ENCODE peak calls at places on chromosomes 5 and 9, in four cellular contexts. P is ascending aorta, F is colonic mucosa, Z is lower leg skin. D is an unnamed sample.
A peak's percentile ranks its signal among the peaks of the same experiment; 100 is the strongest.

GRCh38 chr9:87442451-87442850 is 55.2 kb upstream of the DAPK1 start:
- DNase-seq in Z (no peak), F (no peak), P (no peak), D (no peak)

GRCh38 chr9:136013116-136013515 is 51.9 kb upstream of the UBAC1 start:
- DNase-seq in P (no peak), Z (no peak), F (no peak), D (no peak)

GRCh38 chr5:14395411-14395810 is 186.2 kb upstream of the OTULINL start:
- DNase-seq in Z (no peak), F (no peak), P (no peak), D (no peak)

GRCh38 chr5:111774525-111774924 is 17.5 kb upstream of the NREP start:
- DNase-seq in P (no peak), Z (no peak), F (peak; percentile 67), D (peak; percentile 51)

GRCh38 chr9:61673664-61674381 is 484.0 kb downstream of the SPATA31A7 start:
- DNase-seq in Z (peak; percentile 79), P (no peak), F (no peak), D (no peak)

GRCh38 chr5:80975065-80975464 is 14.9 kb downstream of the RASGRF2 start:
- DNase-seq in P (no peak), Z (no peak), F (no peak), D (no peak)

GRCh38 chr9:109861499-109861898 is 81.5 kb downstream of the PALM2AKAP2 start:
- DNase-seq in Z (no peak), F (no peak), P (no peak), D (peak; percentile 89)

GRCh38 chr5:72226950-72227349 is 93.1 kb downstream of the MRPS27 start:
- DNase-seq in F (no peak), P (no peak), Z (no peak), D (no peak)

GRCh38 chr5:122741681-122742080 is 33.2 kb upstream of the SNX2 start:
- DNase-seq in P (no peak), Z (no peak), F (no peak), D (peak; percentile 59)

GRCh38 chr5:5025774-5026406 is 114.2 kb upstream of the ADAMTS16 start:
- DNase-seq in Z (no peak), P (no peak), F (no peak), D (no peak)

DNA sequence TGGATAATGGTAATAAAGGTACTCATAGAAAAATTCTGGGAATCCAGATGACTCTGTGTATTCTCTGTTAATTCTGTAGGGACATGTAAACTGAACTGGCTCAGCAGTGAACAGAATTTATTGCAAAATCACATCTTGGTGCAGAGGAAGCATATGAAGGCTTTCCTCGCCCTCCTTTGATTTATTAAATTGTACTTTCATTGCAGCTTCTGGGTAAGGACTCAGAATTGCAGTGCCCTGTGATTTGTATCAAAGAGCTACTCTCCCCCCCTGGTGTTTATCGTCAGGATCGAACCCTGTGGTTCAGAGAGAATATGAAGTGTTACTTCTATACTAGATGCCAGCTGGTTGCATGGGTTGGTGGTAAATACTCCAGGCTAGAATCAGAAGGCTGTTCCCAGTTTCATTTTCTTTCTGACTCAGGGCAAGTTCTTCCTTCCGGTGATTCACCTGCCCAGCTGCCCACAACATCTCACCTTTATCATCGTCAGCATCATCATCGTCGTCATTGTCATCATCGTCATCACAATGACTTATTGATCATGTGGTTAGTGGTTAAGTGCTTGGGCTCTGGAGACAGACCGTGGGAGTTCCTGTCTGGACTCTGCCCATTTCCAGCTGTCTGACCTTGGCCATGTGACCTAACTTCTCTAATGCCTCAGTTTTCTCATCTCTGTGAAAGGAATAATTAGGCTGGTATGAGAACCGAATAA is 238.8 kb downstream of the ARHGAP26 start:
- DNase-seq in P (peak; percentile 35), F (no peak), Z (no peak), D (peak; percentile 88)
- TF ChIP-seq CTCF in P (peak; percentile 13), F (no peak), Z (no peak), D (no peak)

DNA sequence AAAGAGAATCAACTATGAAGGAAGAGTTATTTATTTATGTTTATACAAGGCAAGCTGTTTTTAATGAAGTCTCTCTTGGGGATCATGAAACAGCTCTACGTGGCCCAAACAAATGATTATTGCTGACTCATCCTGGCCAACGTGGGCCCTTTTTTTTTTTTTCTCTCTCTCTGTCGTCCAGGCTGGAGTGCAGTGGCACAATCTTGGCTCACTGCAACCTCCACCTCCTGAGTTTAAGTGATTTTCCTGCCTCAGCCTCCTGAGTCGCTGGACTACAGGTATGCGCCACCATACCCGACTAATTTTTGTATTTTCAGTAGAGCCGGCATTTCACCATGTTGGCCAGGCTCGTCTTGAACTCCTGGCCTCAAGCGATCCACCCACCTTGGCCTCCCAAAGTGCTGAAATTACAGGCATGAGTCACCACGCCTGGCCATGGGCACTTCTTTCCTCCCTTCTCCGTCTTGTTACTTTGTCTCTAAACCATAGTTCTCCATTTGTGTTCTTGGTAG is 98.3 kb downstream of the BASP1 start:
- DNase-seq in Z (no peak), P (no peak), F (no peak), D (peak; percentile 85)
- H3K4me3 ChIP-seq in Z (no peak overlapping the region), P (no peak overlapping the region), F (no peak overlapping the region), D (no peak overlapping the region)

GRCh38 chr9:17653947-17654346 is 75.1 kb downstream of the SH3GL2 start:
- DNase-seq in P (no peak), Z (no peak), F (no peak), D (no peak)
- TF ChIP-seq CTCF in P (no peak), Z (no peak), F (no peak), D (no peak)

GRCh38 chr5:168269950-168270349 is 21.5 kb upstream of the WWC1 start:
- DNase-seq in F (peak; percentile 24), P (no peak), Z (no peak), D (peak; percentile 13)

GRCh38 chr5:168273056-168273980 is 18.1 kb upstream of the WWC1 start:
- DNase-seq in P (no peak), F (no peak), Z (no peak), D (peak; percentile 24)

GRCh38 chr5:168266016-168266415 is 25.4 kb upstream of the WWC1 start:
- DNase-seq in F (no peak), P (no peak), Z (no peak), D (no peak)

GRCh38 chr5:168270446-168270845 is 21.0 kb upstream of the WWC1 start:
- DNase-seq in F (peak; percentile 68), P (no peak), Z (no peak), D (no peak)

DNA sequence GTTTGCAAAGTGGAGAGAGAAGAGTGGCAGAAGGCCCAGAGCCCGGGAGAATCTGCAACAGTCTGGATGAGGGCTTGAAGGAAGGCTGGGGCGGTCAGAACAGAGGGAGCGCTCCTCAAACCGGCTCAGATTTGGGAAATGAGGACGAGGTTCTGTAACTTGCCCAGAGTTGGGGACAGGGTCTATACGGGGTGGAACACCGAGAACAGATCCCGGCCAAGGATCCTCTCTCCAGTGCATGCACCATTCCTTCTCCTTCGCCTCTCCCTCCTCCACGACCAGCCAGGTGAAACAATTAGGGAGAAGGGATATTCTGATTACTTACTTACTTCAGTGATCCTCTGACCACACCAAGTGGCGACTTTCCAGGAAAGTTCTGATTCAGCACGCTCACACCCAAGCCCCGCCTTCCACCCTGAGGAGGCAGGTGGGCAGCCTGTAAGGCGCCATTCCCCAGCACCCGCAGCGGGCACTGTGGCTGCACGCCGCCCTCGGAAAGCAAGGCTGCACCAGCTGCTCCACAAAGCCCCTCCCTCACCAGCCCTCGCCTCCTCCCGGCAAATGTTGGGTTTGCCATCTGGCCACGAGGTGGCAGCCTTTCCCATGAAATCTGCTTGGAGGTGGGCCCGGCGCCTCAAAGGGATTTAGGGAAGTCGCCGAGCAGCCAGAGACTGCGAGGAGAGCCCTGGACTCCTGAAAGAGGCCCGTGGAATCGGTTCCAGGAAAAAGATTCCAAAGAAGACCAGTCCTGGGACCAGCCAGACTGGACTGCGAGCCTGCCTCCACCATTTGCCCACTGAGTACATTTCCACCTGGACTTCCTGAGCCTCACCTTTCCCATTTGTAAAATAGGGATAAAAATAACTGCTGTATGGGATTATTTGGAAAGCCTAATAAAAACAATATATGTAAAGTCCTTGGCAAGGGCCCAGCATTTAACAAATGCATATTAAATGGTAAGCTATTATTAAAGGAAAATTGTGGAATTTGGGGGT is 22.2 kb upstream of the WWC1 start:
- DNase-seq in Z (peak; percentile 96), P (peak; percentile 33), F (peak; percentile 91), D (peak; percentile 68)
- H3K4me3 ChIP-seq in Z (no peak overlapping the region), P (peak overlapping the region; percentile 54), F (peak overlapping the region; percentile 21), D (peak overlapping the region; percentile 53)